ENCODE peak calls at places on chromosomes 13 and 19, in four cellular contexts. V is HS-27A, M is brain microvascular endothelial cell, J is AG09309. Q is an unnamed sample.

GRCh38 chr19:46776927-46777911 is 11.2 kb downstream of the SLC1A5 start:
- DNase-seq in V (no peak), M (no peak), J (no peak), Q (no peak)

GRCh38 chr19:32264568-32264967 is 80.8 kb upstream of the ZNF507 start:
- DNase-seq in V (no peak), M (no peak), J (no peak), Q (no peak)

GRCh38 chr19:35977446-35978222 is 17.4 kb upstream of the SDHAF1 start:
- DNase-seq in V (no peak), M (no peak), J (no peak), Q (no peak)

GRCh38 chr19:16379521-16380313 is 55.1 kb downstream of the KLF2 start:
- DNase-seq in V (no peak), M (no peak), J (no peak), Q (no peak)

GRCh38 chr19:27889156-27889555 is 1323.8 kb downstream of the UQCRFS1 start:
- DNase-seq in V (no peak), M (no peak), J (no peak), Q (no peak)

GRCh38 chr19:54882758-54883157 is 8.7 kb downstream of the FCAR start:
- DNase-seq in V (no peak), M (no peak), J (no peak), Q (peak; percentile 32)

GRCh38 chr19:789473-790052 is 7.7 kb upstream of the PTBP1 start:
- DNase-seq in V (no peak), M (no peak), J (no peak), Q (no peak)

GRCh38 chr19:7783991-7784421 is 21.0 kb downstream of the CLEC4M start:
- DNase-seq in V (no peak), M (peak; percentile 7), J (no peak), Q (no peak)

GRCh38 chr19:871446-872265 is 12.2 kb downstream of the CFD start:
- DNase-seq in V (no peak), M (no peak), J (no peak), Q (peak; percentile 59)

GRCh38 chr19:45496349-45496953 is 396 bp downstream of the RTN2 start:
- DNase-seq in V (no peak), M (no peak), J (no peak), Q (peak; percentile 81)

GRCh38 chr13:75372517-75372916 is 109.5 kb downstream of the TBC1D4 start:
- DNase-seq in V (no peak), M (peak; percentile 48), J (no peak), Q (peak; percentile 24)

GRCh38 chr13:113836917-113837553 is 26.8 kb downstream of the GAS6 start:
- DNase-seq in V (no peak), M (peak; percentile 81), J (peak; percentile 80), Q (no peak)

GRCh38 chr13:61608138-61608537 is 192.5 kb upstream of the PCDH20 start:
- DNase-seq in V (no peak), M (no peak), J (no peak), Q (no peak)

GRCh38 chr13:31803327-31803726 is 64.0 kb downstream of the RXFP2 start:
- DNase-seq in V (no peak), M (no peak), J (no peak), Q (no peak)

GRCh38 chr13:73162912-73163911 is 104.4 kb downstream of the KLF5 start:
- DNase-seq in V (no peak), M (no peak), J (no peak), Q (no peak)

GRCh38 chr19:44345969-44346368 is 10.5 kb downstream of the ZNF112 start:
- DNase-seq in V (no peak), M (no peak), J (no peak), Q (no peak)

GRCh38 chr13:23570099-23570926 is at the start of gene TNFRSF19:
- DNase-seq in V (no peak), M (peak; percentile 79), J (peak; percentile 21), Q (no peak)

GRCh38 chr13:20525144-20525600 is 485 bp downstream of the CRYL1 start:
- DNase-seq in V (no peak), M (no peak), J (no peak), Q (peak; percentile 45)

GRCh38 chr19:11378319-11379189 is 4.1 kb downstream of the SWSAP1 start:
- DNase-seq in V (peak; percentile 60), M (peak; percentile 73), J (no peak), Q (no peak)

GRCh38 chr13:21010621-21011020 is 50.8 kb downstream of the LATS2 start:
- DNase-seq in V (no peak), M (no peak), J (no peak), Q (no peak)

GRCh38 chr13:50543767-50544166 is 299.7 kb downstream of the DLEU7 start:
- DNase-seq in V (no peak), M (peak; percentile 84), J (no peak), Q (no peak)

GRCh38 chr13:25116044-25116443 is 20.1 kb downstream of the PABPC3 start:
- DNase-seq in V (no peak), M (no peak), J (no peak), Q (no peak)